ENCODE peak calls at places on chromosomes 11 and 22, in ten cellular contexts. One of them, this sample, is unnamed.
A peak's percentile ranks its signal among the peaks of the same experiment; 100 is the strongest.

GRCh38 chr11:67468056-67468455 is 995 bp downstream of the TMEM134 start:
- DNase-seq in Panc1: no peak
- DNase-seq in kidney: peak; percentile 88
- DNase-seq in body of pancreas: peak; percentile 98
- DNase-seq in ovary: peak; percentile 58
- DNase-seq in neural progenitor cell: no peak
- DNase-seq in colonic mucosa: peak; percentile 87
- DNase-seq in sigmoid colon: no peak
- DNase-seq in cardiac muscle cell: no peak
- DNase-seq in IMR-90: no peak
- DNase-seq in this sample: peak; percentile 84

GRCh38 chr11:87405843-87406242 is 368.1 kb downstream of the TMEM135 start:
- DNase-seq in ovary: no peak
- DNase-seq in kidney: no peak
- DNase-seq in IMR-90: no peak
- DNase-seq in neural progenitor cell: no peak
- DNase-seq in colonic mucosa: no peak
- DNase-seq in Panc1: no peak
- DNase-seq in sigmoid colon: no peak
- DNase-seq in cardiac muscle cell: no peak
- DNase-seq in body of pancreas: no peak
- DNase-seq in this sample: no peak

GRCh38 chr11:110737591-110737990 is 25.4 kb upstream of the ARHGAP20 start:
- DNase-seq in colonic mucosa: no peak
- DNase-seq in sigmoid colon: no peak
- DNase-seq in kidney: no peak
- DNase-seq in cardiac muscle cell: no peak
- DNase-seq in neural progenitor cell: no peak
- DNase-seq in IMR-90: no peak
- DNase-seq in body of pancreas: no peak
- DNase-seq in Panc1: no peak
- DNase-seq in ovary: no peak
- DNase-seq in this sample: no peak

GRCh38 chr11:10076458-10077141 is 217.4 kb downstream of the SBF2 start:
- DNase-seq in IMR-90: peak; percentile 63
- DNase-seq in body of pancreas: peak; percentile 14
- DNase-seq in colonic mucosa: peak; percentile 31
- DNase-seq in kidney: no peak
- DNase-seq in Panc1: no peak
- DNase-seq in ovary: no peak
- DNase-seq in neural progenitor cell: peak; percentile 61
- DNase-seq in sigmoid colon: peak; percentile 78
- DNase-seq in cardiac muscle cell: peak; percentile 52
- DNase-seq in this sample: no peak

GRCh38 chr22:47804281-47804680 is 1041.8 kb downstream of the TBC1D22A start:
- DNase-seq in colonic mucosa: no peak
- DNase-seq in kidney: no peak
- DNase-seq in IMR-90: no peak
- DNase-seq in Panc1: no peak
- DNase-seq in neural progenitor cell: no peak
- DNase-seq in body of pancreas: no peak
- DNase-seq in ovary: no peak
- DNase-seq in cardiac muscle cell: no peak
- DNase-seq in sigmoid colon: no peak
- DNase-seq in this sample: no peak

GRCh38 chr11:110907629-110908028 is 195.4 kb upstream of the ARHGAP20 start:
- DNase-seq in sigmoid colon: no peak
- DNase-seq in cardiac muscle cell: no peak
- DNase-seq in neural progenitor cell: no peak
- DNase-seq in kidney: no peak
- DNase-seq in ovary: no peak
- DNase-seq in colonic mucosa: peak; percentile 65
- DNase-seq in IMR-90: peak; percentile 98
- DNase-seq in body of pancreas: no peak
- DNase-seq in Panc1: no peak
- DNase-seq in this sample: peak; percentile 44

GRCh38 chr22:30017375-30017774 is 62.9 kb upstream of the HORMAD2 start:
- DNase-seq in ovary: no peak
- DNase-seq in colonic mucosa: no peak
- DNase-seq in kidney: no peak
- DNase-seq in body of pancreas: no peak
- DNase-seq in cardiac muscle cell: no peak
- DNase-seq in IMR-90: peak; percentile 62
- DNase-seq in neural progenitor cell: no peak
- DNase-seq in Panc1: no peak
- DNase-seq in sigmoid colon: no peak
- DNase-seq in this sample: no peak

GRCh38 chr11:11045156-11045670 is 187.4 kb upstream of the ZBED5 start:
- DNase-seq in cardiac muscle cell: no peak
- DNase-seq in sigmoid colon: no peak
- DNase-seq in neural progenitor cell: no peak
- DNase-seq in IMR-90: no peak
- DNase-seq in Panc1: no peak
- DNase-seq in kidney: no peak
- DNase-seq in colonic mucosa: no peak
- DNase-seq in ovary: no peak
- DNase-seq in body of pancreas: no peak
- DNase-seq in this sample: no peak

GRCh38 chr11:44944181-44944852 is 6.4 kb downstream of the TP53I11 start:
- DNase-seq in cardiac muscle cell: no peak
- DNase-seq in Panc1: no peak
- DNase-seq in body of pancreas: no peak
- DNase-seq in neural progenitor cell: peak; percentile 52
- DNase-seq in IMR-90: peak; percentile 10
- DNase-seq in sigmoid colon: no peak
- DNase-seq in colonic mucosa: no peak
- DNase-seq in ovary: no peak
- DNase-seq in kidney: no peak
- DNase-seq in this sample: no peak

GRCh38 chr22:46373166-46373565 is 37.7 kb downstream of the TRMU start:
- DNase-seq in colonic mucosa: peak; percentile 74
- DNase-seq in IMR-90: no peak
- DNase-seq in neural progenitor cell: no peak
- DNase-seq in cardiac muscle cell: no peak
- DNase-seq in Panc1: no peak
- DNase-seq in ovary: no peak
- DNase-seq in kidney: no peak
- DNase-seq in body of pancreas: peak; percentile 86
- DNase-seq in sigmoid colon: no peak
- DNase-seq in this sample: no peak

GRCh38 chr11:20310596-20311394 is 52.7 kb upstream of the HTATIP2 start:
- DNase-seq in sigmoid colon: no peak
- DNase-seq in neural progenitor cell: peak; percentile 79
- DNase-seq in cardiac muscle cell: no peak
- DNase-seq in ovary: no peak
- DNase-seq in colonic mucosa: no peak
- DNase-seq in Panc1: no peak
- DNase-seq in kidney: no peak
- DNase-seq in body of pancreas: no peak
- DNase-seq in IMR-90: no peak
- DNase-seq in this sample: no peak

GRCh38 chr22:24420977-24421343 is 6.4 kb upstream of the ADORA2A start:
- DNase-seq in Panc1: no peak
- DNase-seq in ovary: peak; percentile 16
- DNase-seq in cardiac muscle cell: no peak
- DNase-seq in neural progenitor cell: no peak
- DNase-seq in sigmoid colon: no peak
- DNase-seq in kidney: no peak
- DNase-seq in IMR-90: no peak
- DNase-seq in colonic mucosa: no peak
- DNase-seq in body of pancreas: no peak
- DNase-seq in this sample: no peak

GRCh38 chr22:24423519-24424000 is 3.8 kb upstream of the ADORA2A start:
- DNase-seq in kidney: no peak
- DNase-seq in body of pancreas: peak; percentile 54
- DNase-seq in Panc1: no peak
- DNase-seq in cardiac muscle cell: peak; percentile 74
- DNase-seq in colonic mucosa: peak; percentile 60
- DNase-seq in IMR-90: no peak
- DNase-seq in neural progenitor cell: peak; percentile 81
- DNase-seq in sigmoid colon: peak; percentile 72
- DNase-seq in ovary: peak; percentile 56
- DNase-seq in this sample: peak; percentile 63

GRCh38 chr22:24421428-24421931 is 5.9 kb upstream of the ADORA2A start:
- DNase-seq in neural progenitor cell: peak; percentile 60
- DNase-seq in Panc1: no peak
- DNase-seq in cardiac muscle cell: no peak
- DNase-seq in sigmoid colon: no peak
- DNase-seq in ovary: peak; percentile 17
- DNase-seq in body of pancreas: no peak
- DNase-seq in IMR-90: no peak
- DNase-seq in kidney: no peak
- DNase-seq in colonic mucosa: no peak
- DNase-seq in this sample: no peak

GRCh38 chr22:24420072-24420976 is 7.1 kb upstream of the ADORA2A start:
- DNase-seq in sigmoid colon: peak; percentile 72
- DNase-seq in kidney: peak; percentile 79
- DNase-seq in Panc1: no peak
- DNase-seq in body of pancreas: no peak
- DNase-seq in neural progenitor cell: peak; percentile 87
- DNase-seq in colonic mucosa: no peak
- DNase-seq in cardiac muscle cell: no peak
- DNase-seq in ovary: peak; percentile 30
- DNase-seq in IMR-90: no peak
- DNase-seq in this sample: no peak

GRCh38 chr22:24422078-24422665 is 5.2 kb upstream of the ADORA2A start:
- DNase-seq in IMR-90: no peak
- DNase-seq in Panc1: no peak
- DNase-seq in kidney: no peak
- DNase-seq in cardiac muscle cell: no peak
- DNase-seq in colonic mucosa: no peak
- DNase-seq in sigmoid colon: no peak
- DNase-seq in ovary: peak; percentile 12
- DNase-seq in neural progenitor cell: no peak
- DNase-seq in body of pancreas: no peak
- DNase-seq in this sample: no peak
- TF ChIP-seq CTCF in IMR-90: no peak
- TF ChIP-seq CTCF in Panc1: no peak
- TF ChIP-seq CTCF in kidney: no peak
- TF ChIP-seq CTCF in cardiac muscle cell: no peak
- TF ChIP-seq CTCF in colonic mucosa: no peak
- TF ChIP-seq CTCF in sigmoid colon: no peak
- TF ChIP-seq CTCF in ovary: no peak
- TF ChIP-seq CTCF in neural progenitor cell: no peak
- TF ChIP-seq CTCF in body of pancreas: no peak
- TF ChIP-seq CTCF in this sample: no peak

GRCh38 chr11:4098026-4098621 is 3.5 kb downstream of the RRM1 start:
- DNase-seq in colonic mucosa: no peak
- DNase-seq in body of pancreas: no peak
- DNase-seq in sigmoid colon: no peak
- DNase-seq in cardiac muscle cell: no peak
- DNase-seq in Panc1: no peak
- DNase-seq in neural progenitor cell: no peak
- DNase-seq in kidney: no peak
- DNase-seq in IMR-90: peak; percentile 31
- DNase-seq in ovary: no peak
- DNase-seq in this sample: no peak
- H3K36me3 ChIP-seq in colonic mucosa: no peaks in the 10 kb centered on the region
- H3K36me3 ChIP-seq in body of pancreas: no peaks in the 10 kb centered on the region
- H3K36me3 ChIP-seq in sigmoid colon: peaks cover 13% of the 10 kb centered on the region
- H3K36me3 ChIP-seq in cardiac muscle cell: no peaks in the 10 kb centered on the region
- H3K36me3 ChIP-seq in Panc1: peaks cover 2% of the 10 kb centered on the region
- H3K36me3 ChIP-seq in neural progenitor cell: peaks cover 4% of the 10 kb centered on the region
- H3K36me3 ChIP-seq in kidney: no peaks in the 10 kb centered on the region
- H3K36me3 ChIP-seq in IMR-90: no peaks in the 10 kb centered on the region
- H3K36me3 ChIP-seq in ovary: no peaks in the 10 kb centered on the region
- H3K36me3 ChIP-seq in this sample: no peaks in the 10 kb centered on the region

DNA sequence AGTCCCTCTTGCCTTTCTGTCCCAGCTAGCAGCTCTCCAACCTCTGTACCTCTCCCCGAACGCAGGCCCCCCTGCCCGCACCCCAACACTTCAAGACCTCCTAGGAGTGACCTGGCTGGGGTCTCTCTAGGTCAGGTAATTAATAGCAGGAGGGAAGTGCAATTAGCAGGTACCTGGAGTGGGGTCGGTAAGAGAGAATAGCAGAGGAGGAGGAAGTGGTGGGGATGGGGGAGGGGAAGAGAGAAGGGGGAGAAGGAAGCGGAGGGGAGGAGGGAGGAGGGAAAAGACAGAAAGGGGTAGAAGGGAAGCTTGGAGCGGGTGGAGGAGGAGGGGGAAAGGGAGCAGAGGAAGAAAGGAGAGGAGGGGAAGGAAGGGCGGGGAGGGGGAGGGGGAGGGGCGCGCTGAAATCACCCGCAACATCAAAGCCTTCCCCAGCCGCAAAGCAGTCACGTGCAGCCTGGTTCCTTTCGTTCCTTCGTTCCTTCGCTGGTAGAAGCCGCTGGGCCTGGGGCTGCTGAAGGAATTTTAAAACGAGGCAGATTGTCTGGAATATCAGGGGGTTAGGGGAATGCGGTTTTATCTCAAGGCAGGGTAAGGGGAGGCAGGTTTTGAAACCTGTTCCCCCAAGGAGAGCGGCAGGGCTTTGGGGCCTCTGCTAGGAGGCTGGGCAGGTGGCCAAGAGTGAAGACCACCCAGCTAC is 29.3 kb upstream of the TCF20 start:
- DNase-seq in cardiac muscle cell: peak; percentile 52
- DNase-seq in ovary: no peak
- DNase-seq in IMR-90: no peak
- DNase-seq in kidney: no peak
- DNase-seq in neural progenitor cell: peak; percentile 84
- DNase-seq in Panc1: no peak
- DNase-seq in sigmoid colon: no peak
- DNase-seq in body of pancreas: no peak
- DNase-seq in colonic mucosa: no peak
- DNase-seq in this sample: no peak
- H3K4me3 ChIP-seq in cardiac muscle cell: no peak overlapping the region
- H3K4me3 ChIP-seq in ovary: no peak overlapping the region
- H3K4me3 ChIP-seq in IMR-90: no peak overlapping the region
- H3K4me3 ChIP-seq in kidney: no peak overlapping the region
- H3K4me3 ChIP-seq in neural progenitor cell: peak overlapping the region; percentile 19
- H3K4me3 ChIP-seq in Panc1: no peak overlapping the region
- H3K4me3 ChIP-seq in sigmoid colon: no peak overlapping the region
- H3K4me3 ChIP-seq in body of pancreas: no peak overlapping the region
- H3K4me3 ChIP-seq in colonic mucosa: no peak overlapping the region
- H3K4me3 ChIP-seq in this sample: no peak overlapping the region

DNA sequence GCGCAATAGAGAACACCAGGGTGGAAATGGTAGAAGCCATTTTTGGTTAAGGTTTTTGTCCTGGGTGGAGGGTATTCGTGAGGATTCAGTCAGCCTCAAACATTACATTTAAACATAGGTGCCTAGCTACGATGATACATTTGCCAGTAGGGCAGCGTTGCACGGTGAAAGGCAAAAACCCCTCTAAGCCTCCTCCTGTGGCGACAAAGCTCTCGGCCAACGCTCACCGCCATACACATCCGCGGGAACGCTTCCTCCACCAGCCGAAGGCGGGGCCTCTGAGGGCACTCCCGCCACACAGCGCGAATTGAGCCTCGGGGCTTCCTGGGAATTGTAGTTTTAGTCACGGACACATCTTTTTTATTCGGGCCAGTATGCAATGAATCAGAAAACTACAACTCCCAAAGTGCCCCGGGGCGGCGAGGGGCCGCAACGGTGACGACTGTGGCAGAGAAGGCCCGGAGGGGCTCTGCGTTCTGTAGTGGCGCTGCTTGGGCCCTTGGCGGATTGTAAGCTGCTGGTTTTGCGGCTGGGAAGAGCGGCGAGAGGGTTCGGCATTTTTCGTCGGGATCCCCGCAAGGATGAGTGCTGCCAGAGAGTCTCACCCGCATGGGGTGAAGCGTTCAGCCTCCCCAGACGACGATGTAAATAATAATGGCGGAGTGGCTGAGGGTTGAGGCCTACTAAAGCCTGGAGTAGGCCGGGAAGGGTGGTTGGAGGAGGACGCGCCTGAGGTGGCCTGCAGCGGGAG is at the start of gene C11orf58:
- DNase-seq in ovary: peak; percentile 97
- DNase-seq in cardiac muscle cell: peak; percentile 97
- DNase-seq in neural progenitor cell: peak; percentile 98
- DNase-seq in IMR-90: peak; percentile 96
- DNase-seq in kidney: peak; percentile 97
- DNase-seq in colonic mucosa: peak; percentile 97
- DNase-seq in body of pancreas: peak; percentile 96
- DNase-seq in Panc1: peak; percentile 89
- DNase-seq in sigmoid colon: peak; percentile 96
- DNase-seq in this sample: peak; percentile 96
- TF ChIP-seq CTCF in ovary: no peak
- TF ChIP-seq CTCF in cardiac muscle cell: no peak
- TF ChIP-seq CTCF in neural progenitor cell: no peak
- TF ChIP-seq CTCF in IMR-90: no peak
- TF ChIP-seq CTCF in kidney: no peak
- TF ChIP-seq CTCF in colonic mucosa: no peak
- TF ChIP-seq CTCF in body of pancreas: peak; percentile 11
- TF ChIP-seq CTCF in Panc1: no peak
- TF ChIP-seq CTCF in sigmoid colon: no peak
- TF ChIP-seq CTCF in this sample: no peak

This sample was measured in lung.